ENCODE peak calls at places on chromosomes 5 and 9, in nine cellular contexts. Y, H, S, J, E, U, X, I and M are unnamed samples.

GRCh38 chr9:131633491-131634031 is 88.2 kb downstream of the PRRT1B start:
- DNase-seq in S (no peak), U (no peak), I (no peak), Y (no peak), X (no peak), J (peak), H (no peak), E (no peak), M (no peak)

GRCh38 chr5:170656346-170656745 is 127.2 kb upstream of the GABRP start:
- DNase-seq in J (no peak), H (no peak), Y (no peak), X (no peak), E (no peak), S (no peak), I (no peak), U (no peak), M (no peak)

GRCh38 chr5:151110992-151111391 is 30.2 kb upstream of the TNIP1 start:
- DNase-seq in S (no peak), J (no peak), E (no peak), I (no peak), U (no peak), X (no peak), Y (no peak), H (no peak), M (no peak)

GRCh38 chr5:74309050-74309449 is 331.5 kb downstream of the ENC1 start:
- DNase-seq in U (no peak), Y (no peak), I (no peak), E (no peak), J (no peak), X (no peak), H (no peak), S (no peak), M (no peak)

GRCh38 chr5:155259648-155260047 is 246.1 kb downstream of the KIF4B start:
- DNase-seq in X (peak), J (no peak), H (no peak), E (no peak), S (no peak), I (no peak), Y (no peak), U (no peak), M (no peak)

GRCh38 chr9:115341401-115341800 is 223.4 kb upstream of the TNC start:
- DNase-seq in U (no peak), I (peak), H (no peak), X (no peak), S (no peak), J (no peak), Y (no peak), E (no peak), M (no peak)

GRCh38 chr5:129917224-129917623 is 13.0 kb downstream of the CHSY3 start:
- DNase-seq in S (no peak), E (no peak), X (no peak), I (no peak), Y (peak), J (peak), H (no peak), U (no peak), M (peak)

GRCh38 chr9:686381-686813 is 155.1 kb upstream of the DMRT1 start:
- DNase-seq in S (no peak), I (peak), J (peak), Y (no peak), U (no peak), E (no peak), H (peak), X (no peak), M (peak)

GRCh38 chr9:111456536-111456935 is 27.6 kb downstream of the ECPAS start:
- DNase-seq in X (no peak), U (no peak), J (no peak), S (no peak), E (no peak), Y (peak), H (no peak), I (no peak), M (peak)

GRCh38 chr9:99312736-99313135 is 90.7 kb downstream of the SEC61B start:
- DNase-seq in I (no peak), H (no peak), J (no peak), X (no peak), E (no peak), S (no peak), U (no peak), Y (no peak), M (no peak)

GRCh38 chr5:173331287-173331686 is 3.1 kb upstream of the STC2 start:
- DNase-seq in U (no peak), H (no peak), J (no peak), S (no peak), I (no peak), X (no peak), Y (no peak), E (no peak), M (no peak)

GRCh38 chr5:352639-353598 is 31.4 kb downstream of the AHRR start:
- DNase-seq in Y (no peak), S (no peak), I (no peak), J (no peak), H (no peak), U (no peak), E (peak), X (peak), M (no peak)

GRCh38 chr5:50867140-50867539 is 200.7 kb downstream of the PARP8 start:
- DNase-seq in H (no peak), S (no peak), U (no peak), X (peak), J (no peak), I (no peak), Y (no peak), E (no peak), M (no peak)

GRCh38 chr5:116626272-116626723 is 51.7 kb upstream of the SEMA6A start:
- DNase-seq in H (no peak), J (peak), E (no peak), X (no peak), Y (peak), S (no peak), I (peak), U (peak), M (peak)

GRCh38 chr5:9348296-9348996 is 197.4 kb downstream of the SEMA5A start:
- DNase-seq in I (no peak), H (peak), S (no peak), J (peak), U (no peak), X (no peak), E (no peak), Y (peak), M (peak)

GRCh38 chr5:28014779-28015178 is 976.4 kb upstream of the CDH9 start:
- DNase-seq in Y (peak), J (peak), I (no peak), X (peak), S (no peak), E (peak), U (no peak), H (peak), M (peak)

GRCh38 chr9:109270971-109271900 is 49.6 kb downstream of the EPB41L4B start:
- DNase-seq in S (no peak), Y (no peak), U (no peak), I (peak), E (no peak), J (no peak), X (no peak), H (no peak), M (no peak)

GRCh38 chr9:133657120-133657661 is 21.0 kb downstream of the DBH start:
- DNase-seq in X (no peak), H (no peak), U (no peak), I (no peak), Y (no peak), S (no peak), E (no peak), J (no peak), M (no peak)

GRCh38 chr5:164504141-164504772 is 998.8 kb downstream of the MAT2B start:
- DNase-seq in J (peak), S (peak), H (peak), I (no peak), X (peak), U (no peak), Y (peak), E (peak), M (peak)

GRCh38 chr5:57887851-57888621 is 405.4 kb upstream of the ACTBL2 start:
- DNase-seq in I (no peak), J (peak), X (peak), Y (peak), U (no peak), E (peak), S (peak), H (peak), M (peak)

GRCh38 chr5:87784869-87785268 is 372.1 kb upstream of the CCNH start:
- DNase-seq in U (no peak), Y (no peak), E (no peak), J (no peak), S (no peak), X (no peak), I (no peak), H (no peak), M (no peak)

GRCh38 chr5:35202319-35203111 is 27.8 kb downstream of the PRLR start:
- DNase-seq in U (no peak), X (peak), I (peak), H (peak), J (no peak), S (peak), E (peak), Y (peak), M (peak)
- TF ChIP-seq CTCF in U (peak), X (peak), I (peak), H (peak), J (peak), S (peak), E (peak), Y (peak), M (peak)

DNA sequence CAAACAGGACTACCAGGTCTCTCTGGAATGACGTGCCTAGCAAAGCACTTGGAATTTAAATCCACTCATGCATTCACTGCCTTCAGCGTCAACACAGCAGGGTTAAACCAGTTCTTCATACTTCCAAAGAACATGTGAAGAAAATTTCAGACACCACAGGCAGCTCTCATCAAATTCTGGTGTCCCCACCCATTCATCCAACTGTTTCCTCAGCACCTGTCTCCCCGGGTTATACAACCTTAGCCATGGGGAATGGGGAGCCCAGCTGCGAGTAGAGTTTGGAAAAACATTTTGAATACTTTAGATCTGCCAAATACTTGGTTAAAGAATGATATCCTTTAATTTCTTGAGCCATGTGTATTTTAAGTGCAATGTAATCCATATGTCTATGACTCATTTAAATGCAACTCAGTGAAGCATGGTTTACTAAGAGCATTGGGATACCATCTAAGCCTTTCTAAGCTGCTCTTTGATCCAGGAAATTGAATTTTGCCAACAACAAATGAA is 17.4 kb downstream of the ADAM19 start:
- DNase-seq in S (no peak), U (no peak), J (peak), E (no peak), I (no peak), Y (peak), X (no peak), H (peak), M (peak)
- H3K4me3 ChIP-seq in S (no peak), U (no peak), J (no peak), E (no peak), I (no peak), Y (no peak), X (peak), H (peak), M (no peak)

GRCh38 chr5:140133514-140134167 is 7.9 kb downstream of the IGIP start:
- DNase-seq in S (no peak), U (no peak), H (no peak), J (no peak), E (no peak), X (no peak), Y (no peak), I (no peak), M (no peak)
- TF ChIP-seq CTCF in S (no peak), U (no peak), H (no peak), J (no peak), E (peak), X (no peak), Y (no peak), I (no peak), M (no peak)

GRCh38 chr5:132259061-132259851 is 1.8 kb downstream of the PDLIM4 start:
- DNase-seq in U (peak), H (no peak), Y (peak), X (peak), I (peak), E (no peak), S (no peak), J (peak), M (peak)
- H3K4me3 ChIP-seq in U (peak), H (peak), Y (peak), X (no peak), I (peak), E (no peak), S (no peak), J (peak), M (no peak)